ENCODE peak calls at places on chromosomes 3 and 15, in four cellular contexts. H, Z, D and N are unnamed samples.
A peak's percentile ranks its signal among the peaks of the same experiment; 100 is the strongest.

GRCh38 chr15:60616147-60616546 is 137.2 kb upstream of the ICE2 start:
- DNase-seq in H (no peak), Z (no peak), D (no peak), N (no peak)

GRCh38 chr3:131731709-131732108 is 228.9 kb upstream of the MRPL3 start:
- DNase-seq in H (no peak), Z (no peak), D (no peak), N (no peak)

GRCh38 chr3:37014620-37015019 is 21.3 kb downstream of the MLH1 start:
- DNase-seq in H (no peak), Z (no peak), D (no peak), N (no peak)

GRCh38 chr3:16849795-16850194 is 35.0 kb upstream of the PLCL2 start:
- DNase-seq in H (no peak), Z (no peak), D (no peak), N (no peak)

GRCh38 chr3:101878589-101878988 is 29.3 kb downstream of the NFKBIZ start:
- DNase-seq in H (no peak), Z (peak; percentile 12), D (no peak), N (peak; percentile 37)

GRCh38 chr15:76169013-76169412 is 109.2 kb downstream of the TMEM266 start:
- DNase-seq in H (no peak), Z (no peak), D (no peak), N (no peak)

GRCh38 chr3:98912448-98912847 is 11.0 kb upstream of the DCBLD2 start:
- DNase-seq in H (no peak), Z (no peak), D (no peak), N (no peak)

GRCh38 chr3:149319750-149320149 is 13.7 kb downstream of the TM4SF18 start:
- DNase-seq in H (no peak), Z (no peak), D (no peak), N (no peak)

GRCh38 chr15:68734886-68735285 is 85.8 kb downstream of the ANP32A start:
- DNase-seq in H (no peak), Z (no peak), D (no peak), N (no peak)

GRCh38 chr15:75347222-75348033 is 589 bp downstream of the NEIL1 start:
- DNase-seq in H (peak; percentile 67), Z (no peak), D (no peak), N (peak; percentile 12)

GRCh38 chr3:49244589-49245205 is 32.3 kb downstream of the C3orf62 start:
- DNase-seq in H (no peak), Z (no peak), D (no peak), N (no peak)

GRCh38 chr3:173938159-173938558 is 540.6 kb downstream of the NLGN1 start:
- DNase-seq in H (no peak), Z (peak; percentile 65), D (no peak), N (peak; percentile 73)

GRCh38 chr3:41363830-41364523 is 164.7 kb downstream of the CTNNB1 start:
- DNase-seq in H (no peak), Z (peak; percentile 20), D (no peak), N (no peak)

GRCh38 chr3:38827791-38828190 is 11.8 kb upstream of the SCN10A start:
- DNase-seq in H (no peak), Z (no peak), D (no peak), N (no peak)

GRCh38 chr15:49686626-49687025 is 65.8 kb downstream of the DTWD1 start:
- DNase-seq in H (no peak), Z (no peak), D (no peak), N (no peak)

GRCh38 chr3:39181408-39182335 is 10.7 kb downstream of the XIRP1 start:
- DNase-seq in H (no peak), Z (no peak), D (no peak), N (no peak)

GRCh38 chr3:14410501-14411165 is 8.2 kb downstream of the SLC6A6 start:
- DNase-seq in H (no peak), Z (no peak), D (no peak), N (no peak)

GRCh38 chr3:37494206-37494605 is 319.8 kb upstream of the LRRFIP2 start:
- DNase-seq in H (no peak), Z (no peak), D (peak; percentile 65), N (no peak)

GRCh38 chr15:61144055-61144454 is 85.0 kb downstream of the RORA start:
- DNase-seq in H (no peak), Z (no peak), D (no peak), N (no peak)

GRCh38 chr3:56795097-56795806 is 6.5 kb downstream of the ARHGEF3 start:
- DNase-seq in H (no peak), Z (no peak), D (no peak), N (no peak)

GRCh38 chr15:99564221-99565030 is 1.4 kb upstream of the MEF2A start:
- DNase-seq in H (peak; percentile 10), Z (peak; percentile 8), D (peak; percentile 38), N (no peak)

GRCh38 chr3:73581134-73581846 is 43.5 kb downstream of the PDZRN3 start:
- DNase-seq in H (no peak), Z (no peak), D (no peak), N (no peak)

GRCh38 chr3:63481627-63482026 is 170.8 kb upstream of the SNTN start:
- DNase-seq in H (no peak), Z (no peak), D (no peak), N (no peak)

GRCh38 chr15:65021475-65021874 is 8.0 kb downstream of the MTFMT start:
- DNase-seq in H (no peak), Z (no peak), D (no peak), N (no peak)

GRCh38 chr15:27358751-27359434 is 387.9 kb downstream of the GABRG3 start:
- DNase-seq in H (peak; percentile 74), Z (no peak), D (no peak), N (no peak)

GRCh38 chr3:19226516-19226915 is 78.2 kb downstream of the KCNH8 start:
- DNase-seq in H (no peak), Z (no peak), D (no peak), N (peak; percentile 7)

GRCh38 chr3:133573054-133573628 is 345 bp upstream of the CDV3 start:
- DNase-seq in H (peak; percentile 100), Z (no peak), D (peak; percentile 100), N (no peak)

GRCh38 chr15:72994778-72995177 is 57.5 kb upstream of the NEO1 start:
- DNase-seq in H (no peak), Z (peak; percentile 67), D (no peak), N (peak; percentile 90)

GRCh38 chr3:88957751-88958452 is 149.5 kb upstream of the EPHA3 start:
- DNase-seq in H (no peak), Z (no peak), D (no peak), N (no peak)

GRCh38 chr3:38534180-38534579 is 38.0 kb downstream of the EXOG start:
- DNase-seq in H (no peak), Z (no peak), D (no peak), N (no peak)